ENCODE peak calls at places on chromosome 1, in eight cellular contexts. Q, O, U, N, Z, C, V and K are unnamed samples.

GRCh38 chr1:110057963-110058518 is 12.4 kb downstream of the ALX3 start:
- DNase-seq in U (no peak), N (no peak), Q (no peak), C (no peak), Z (no peak), O (no peak), V (no peak), K (peak)

GRCh38 chr1:190176776-190177175 is 300.9 kb downstream of the BRINP3 start:
- DNase-seq in V (no peak), O (no peak), C (no peak), Z (no peak), N (no peak), Q (peak), U (no peak), K (peak)

GRCh38 chr1:111980684-111981083 is 8.8 kb downstream of the KCND3 start:
- DNase-seq in N (no peak), Q (no peak), U (no peak), V (no peak), Z (no peak), C (no peak), O (no peak), K (no peak)

GRCh38 chr1:230140221-230141001 is 73.4 kb downstream of the GALNT2 start:
- DNase-seq in U (no peak), V (peak), N (no peak), C (no peak), Q (peak), O (no peak), Z (no peak), K (no peak)

GRCh38 chr1:65525297-65526048 is 105.0 kb downstream of the LEPR start:
- DNase-seq in V (no peak), Q (no peak), Z (no peak), C (no peak), O (no peak), N (no peak), U (no peak), K (peak)

GRCh38 chr1:9871707-9872425 is 38.2 kb downstream of the CTNNBIP1 start:
- DNase-seq in Q (no peak), C (no peak), U (no peak), O (no peak), N (no peak), Z (no peak), V (no peak), K (no peak)

GRCh38 chr1:42747125-42747524 is 7.1 kb upstream of the CLDN19 start:
- DNase-seq in O (no peak), C (peak), Z (no peak), N (no peak), V (no peak), U (peak), Q (peak), K (peak)

GRCh38 chr1:117967900-117968299 is 38.4 kb downstream of the WDR3 start:
- DNase-seq in O (no peak), Z (no peak), V (no peak), C (no peak), Q (peak), N (no peak), U (no peak), K (peak)

GRCh38 chr1:238677567-238677966 is 708.8 kb upstream of the CHRM3 start:
- DNase-seq in C (no peak), Q (peak), Z (no peak), N (no peak), U (no peak), O (no peak), V (peak), K (no peak)

GRCh38 chr1:230094746-230095145 is 27.7 kb downstream of the GALNT2 start:
- DNase-seq in N (no peak), O (no peak), C (no peak), Z (no peak), U (no peak), Q (no peak), V (no peak), K (no peak)

GRCh38 chr1:245475961-245476522 is 321.3 kb downstream of the KIF26B start:
- DNase-seq in U (no peak), O (no peak), Q (no peak), C (no peak), V (no peak), N (no peak), Z (no peak), K (peak)

GRCh38 chr1:200233393-200233792 is 176.4 kb downstream of the ZNF281 start:
- DNase-seq in Z (no peak), V (peak), C (no peak), N (no peak), U (no peak), Q (peak), O (no peak), K (peak)

GRCh38 chr1:241235236-241235897 is 121.6 kb downstream of the RGS7 start:
- DNase-seq in U (no peak), Z (no peak), O (no peak), C (no peak), V (no peak), Q (no peak), N (no peak), K (no peak)

DNA sequence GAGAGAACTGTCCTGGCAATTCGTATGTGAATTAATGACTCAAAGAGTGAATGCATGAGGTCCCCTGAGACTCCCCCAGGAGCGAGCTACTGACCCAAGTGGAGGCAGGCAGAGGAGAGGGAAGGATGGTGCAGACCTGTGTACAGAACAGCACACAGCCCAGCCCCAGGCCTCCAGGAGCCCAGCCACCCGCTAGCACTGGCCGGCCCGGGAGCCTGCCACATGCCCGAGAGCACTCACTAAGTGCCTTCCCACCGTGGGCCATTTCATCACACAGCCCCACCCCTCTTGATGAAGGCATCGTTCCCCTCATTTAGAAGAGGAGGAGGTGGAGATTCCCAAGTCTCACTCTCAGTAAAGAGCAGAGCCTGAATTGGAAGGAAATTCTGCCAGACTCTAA is 61.9 kb upstream of the IGSF21 start:
- DNase-seq in Z (no peak), U (no peak), V (no peak), Q (no peak), N (no peak), C (no peak), O (no peak), K (no peak)
- H3K4me3 ChIP-seq in Z (no peak), U (no peak), V (no peak), Q (no peak), N (no peak), C (no peak), O (no peak), K (no peak)

GRCh38 chr1:201305815-201306214 is 22.5 kb downstream of the PKP1 start:
- DNase-seq in C (no peak), Z (no peak), U (no peak), V (no peak), Q (no peak), O (no peak), N (no peak), K (no peak)
- H3K4me3 ChIP-seq in C (no peak), Z (no peak), U (no peak), V (no peak), Q (no peak), O (no peak), N (no peak), K (no peak)

GRCh38 chr1:27348861-27349783 is 7.3 kb downstream of the SYTL1 start:
- DNase-seq in Q (no peak), U (peak), Z (peak), V (no peak), N (peak), O (peak), C (peak), K (peak)
- H3K4me3 ChIP-seq in Q (peak), U (no peak), Z (no peak), V (peak), N (peak), O (no peak), C (peak), K (peak)

DNA sequence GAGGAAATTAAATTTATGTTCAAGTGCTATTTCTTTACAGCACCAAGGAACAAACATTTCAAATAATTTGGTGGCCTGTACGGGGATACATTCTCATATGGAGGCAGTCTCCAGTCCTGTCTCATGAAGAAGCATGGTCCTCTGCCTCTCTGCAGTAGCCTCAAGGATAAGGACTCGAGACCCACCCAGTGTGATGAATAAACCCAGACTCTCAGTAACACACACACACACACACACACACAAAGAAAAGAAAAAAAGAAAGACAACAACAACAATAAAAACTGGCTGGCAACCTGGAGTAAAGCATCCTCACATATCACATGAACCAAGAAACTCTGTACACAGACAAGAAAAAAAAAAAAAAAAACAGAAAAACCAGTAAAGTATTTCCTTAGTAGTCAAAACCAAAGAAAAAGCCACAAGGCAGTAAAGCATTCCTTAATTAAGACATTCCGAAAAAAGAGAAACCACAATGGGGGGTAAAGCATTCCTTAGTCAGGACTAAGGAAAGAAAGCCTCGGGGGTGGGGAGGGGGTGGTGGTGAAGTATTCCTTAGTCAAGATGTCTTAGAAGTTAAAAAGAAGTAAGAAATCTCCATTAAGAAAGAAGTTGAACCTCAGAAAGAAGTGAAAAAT is 28.4 kb upstream of the FMO1 start:
- DNase-seq in U (no peak), C (no peak), V (peak), Z (no peak), N (peak), Q (peak), O (no peak), K (peak)
- H3K4me3 ChIP-seq in U (no peak), C (no peak), V (peak), Z (no peak), N (no peak), Q (peak), O (no peak), K (peak)

DNA sequence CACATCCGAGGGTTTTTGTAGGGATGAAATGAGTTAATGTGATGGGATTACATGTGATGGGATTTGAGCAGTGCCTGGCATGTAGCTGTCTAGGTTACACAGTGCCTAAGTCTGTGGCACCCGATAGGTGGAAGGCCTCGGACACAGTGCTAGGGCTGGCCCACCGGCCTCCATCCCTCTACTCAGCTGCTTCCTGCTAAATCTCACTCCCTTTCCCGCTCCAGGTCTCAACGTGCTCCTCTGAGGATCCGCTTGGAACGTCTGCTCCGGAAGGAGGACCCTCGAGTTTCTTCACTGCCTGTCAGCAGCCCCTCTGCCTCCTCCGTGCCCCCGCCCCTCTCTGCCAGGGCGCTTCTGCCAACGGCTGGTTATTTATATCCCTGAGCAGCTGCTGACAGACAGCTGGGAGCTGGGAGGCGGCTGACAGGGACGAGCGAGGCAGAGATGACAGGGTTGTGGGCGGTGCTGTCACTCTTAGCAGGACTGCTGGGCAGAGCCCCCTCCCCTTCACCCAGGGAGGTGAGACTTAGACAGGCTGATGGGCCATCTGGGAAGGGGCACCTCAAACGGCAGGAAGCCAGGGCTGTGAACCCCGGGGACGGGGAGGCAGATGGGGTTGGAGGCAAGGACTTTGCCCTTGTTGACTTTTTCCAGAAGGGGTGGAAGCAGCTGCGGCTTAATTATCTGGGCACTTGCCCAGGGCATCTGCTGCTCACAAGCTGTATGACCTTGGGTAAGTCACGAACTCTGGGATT is 26.6 kb upstream of the LRRN2 start:
- DNase-seq in O (no peak), Z (peak), C (no peak), Q (no peak), U (no peak), N (no peak), V (no peak), K (no peak)
- H3K4me3 ChIP-seq in O (no peak), Z (no peak), C (no peak), Q (no peak), U (no peak), N (no peak), V (no peak), K (no peak)

DNA sequence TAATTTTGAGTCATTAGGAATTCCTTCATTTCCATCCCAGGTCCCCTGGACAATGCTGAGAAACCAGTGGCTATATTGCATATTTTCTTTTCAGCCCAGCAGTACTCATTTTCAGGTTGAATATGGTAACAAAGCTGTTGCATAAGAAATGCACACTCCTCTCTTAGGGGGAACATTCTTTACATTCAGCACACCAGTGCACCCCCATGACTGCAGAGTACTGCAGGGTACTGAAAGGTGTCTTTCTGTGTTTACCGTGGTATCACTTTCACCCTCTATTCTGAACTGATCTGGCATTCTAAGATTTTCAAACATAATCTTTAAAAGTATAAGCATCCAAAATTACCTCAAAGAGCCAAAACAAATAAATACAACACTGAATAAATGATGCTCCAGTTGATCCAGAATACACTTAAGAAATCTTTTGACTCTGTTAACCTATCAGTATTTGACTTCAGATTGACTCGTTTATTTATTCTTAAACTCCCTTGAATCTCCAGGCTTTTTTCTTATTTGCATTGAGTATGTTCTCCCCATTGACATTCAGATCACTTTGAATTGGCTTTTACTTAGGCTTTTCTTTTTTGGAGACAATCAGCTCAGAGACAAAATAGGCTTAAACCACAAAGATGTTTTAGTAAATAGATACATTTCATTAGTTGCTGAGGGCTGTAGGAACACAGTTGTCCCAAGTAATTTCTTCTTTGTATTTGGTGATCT is 213.6 kb downstream of the NFIA start:
- DNase-seq in N (no peak), O (no peak), V (no peak), Q (peak), U (no peak), Z (no peak), C (no peak), K (no peak)
- H3K4me3 ChIP-seq in N (no peak), O (no peak), V (no peak), Q (no peak), U (no peak), Z (no peak), C (no peak), K (no peak)

GRCh38 chr1:147892216-147892615 is 10.4 kb upstream of the GJA8 start:
- DNase-seq in C (no peak), N (no peak), V (no peak), Q (peak), Z (no peak), U (no peak), O (no peak), K (no peak)
- H3K4me3 ChIP-seq in C (no peak), N (no peak), V (no peak), Q (no peak), Z (no peak), U (no peak), O (no peak), K (no peak)

GRCh38 chr1:159011701-159012100 is 2.0 kb downstream of the IFI16 start:
- DNase-seq in O (no peak), V (no peak), Q (no peak), N (no peak), U (no peak), C (no peak), Z (no peak), K (no peak)

GRCh38 chr1:159014003-159014571 is 4.4 kb downstream of the IFI16 start:
- DNase-seq in Z (no peak), V (no peak), U (no peak), O (no peak), C (no peak), N (no peak), Q (no peak), K (no peak)

GRCh38 chr1:159014851-159015250 is 5.1 kb downstream of the IFI16 start:
- DNase-seq in V (no peak), Q (no peak), N (no peak), C (no peak), Z (no peak), O (no peak), U (no peak), K (no peak)

GRCh38 chr1:159012495-159012894 is 2.8 kb downstream of the IFI16 start:
- DNase-seq in C (peak), N (no peak), V (no peak), Z (no peak), U (peak), Q (no peak), O (peak), K (peak)

DNA sequence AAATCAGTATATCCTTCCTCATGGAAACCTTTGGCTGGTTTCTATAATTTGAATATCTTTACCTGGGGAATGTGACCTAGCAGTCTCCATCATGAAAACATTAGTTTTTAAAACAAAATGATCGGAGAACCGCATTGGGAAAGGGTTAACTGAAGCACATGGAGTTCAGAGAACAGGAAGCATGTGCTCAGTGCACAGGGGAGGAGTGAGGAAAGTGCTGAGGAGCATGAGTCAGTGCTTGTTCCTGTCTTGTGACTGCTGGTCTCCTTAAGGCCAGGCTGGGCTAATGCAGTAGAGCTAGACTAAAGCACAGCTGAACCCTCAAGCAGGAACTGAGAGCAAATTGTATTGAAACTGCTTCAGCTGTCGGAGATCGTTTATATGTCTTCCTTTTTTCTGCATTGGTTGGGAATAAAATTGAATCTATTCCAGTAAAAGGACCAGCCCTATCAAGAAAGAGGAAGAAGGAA is 5.8 kb downstream of the IFI16 start:
- DNase-seq in U (peak), Z (no peak), Q (peak), O (peak), N (peak), V (peak), C (peak), K (peak)
- H3K4me3 ChIP-seq in U (no peak), Z (no peak), Q (peak), O (peak), N (peak), V (no peak), C (no peak), K (peak)

GRCh38 chr1:17565551-17565971 is 26.1 kb downstream of the ARHGEF10L start:
- DNase-seq in Q (no peak), N (no peak), O (no peak), C (no peak), U (no peak), V (no peak), Z (no peak), K (no peak)
- H3K4me3 ChIP-seq in Q (no peak), N (no peak), O (no peak), C (no peak), U (no peak), V (no peak), Z (no peak), K (no peak)

GRCh38 chr1:188425687-188426086 is 1596.9 kb downstream of the PLA2G4A start:
- DNase-seq in V (peak), N (no peak), Q (peak), Z (no peak), O (no peak), C (no peak), U (no peak), K (peak)
- H3K4me3 ChIP-seq in V (no peak), N (no peak), Q (no peak), Z (no peak), O (no peak), C (no peak), U (no peak), K (no peak)